ENCODE peak calls at places on chromosomes 7 and 10, in ten cellular contexts. V is iPS-NIHi11; S is stimulated activated CD8-positive, alpha-beta memory T cell treated with anti-CD3 and anti-CD28 coated beads, Interleukin-4, amount 100 ng/mL, for 24 hours; E is NCI-H2081; N is KBM-7; X is choroid plexus epithelial cell; I is NT2/D1; K is nucleus accumbens; F is HCEC 1CT; C is astrocyte. O is an unnamed sample.
A peak's percentile ranks its signal among the peaks of the same experiment; 100 is the strongest.

GRCh38 chr10:8042032-8042863 is 12.2 kb upstream of the GATA3 start:
- DNase-seq in V (no peak), S (no peak), E (no peak), N (no peak), X (no peak), I (no peak), K (no peak), F (no peak), C (no peak), O (no peak)

GRCh38 chr7:30465342-30466170 is 13.0 kb downstream of the NOD1 start:
- DNase-seq in V (no peak), S (no peak), E (peak; percentile 42), N (no peak), X (peak; percentile 62), I (no peak), K (no peak), F (peak; percentile 59), C (no peak), O (no peak)

GRCh38 chr7:235576-236395 is 43.4 kb downstream of the FAM20C start:
- DNase-seq in V (no peak), S (no peak), E (no peak), N (no peak), X (no peak), I (no peak), K (no peak), F (no peak), C (no peak), O (no peak)

GRCh38 chr10:131310054-131310903 is 1.2 kb downstream of the TCERG1L start:
- DNase-seq in V (no peak), S (no peak), E (peak; percentile 8), N (no peak), X (peak; percentile 22), I (no peak), K (no peak), F (no peak), C (no peak), O (no peak)

GRCh38 chr7:70669859-70670258 is 462.1 kb upstream of the GALNT17 start:
- DNase-seq in V (no peak), S (no peak), E (no peak), N (no peak), X (no peak), I (no peak), K (no peak), F (no peak), C (no peak), O (no peak)

GRCh38 chr10:10307551-10307950 is 710.1 kb upstream of the CELF2 start:
- DNase-seq in V (no peak), S (no peak), E (no peak), N (no peak), X (no peak), I (no peak), K (no peak), F (no peak), C (no peak), O (no peak)

GRCh38 chr10:86545097-86545496 is 23.5 kb upstream of the WAPL start:
- DNase-seq in V (no peak), S (no peak), E (peak; percentile 92), N (no peak), X (no peak), I (no peak), K (no peak), F (no peak), C (no peak), O (no peak)

GRCh38 chr7:156222151-156222550 is 409.9 kb upstream of the SHH start:
- DNase-seq in V (no peak), S (no peak), E (no peak), N (no peak), X (no peak), I (no peak), K (no peak), F (no peak), C (no peak), O (no peak)

GRCh38 chr10:34853357-34853756 is 38.3 kb upstream of the PARD3 start:
- DNase-seq in V (no peak), S (no peak), E (no peak), N (no peak), X (no peak), I (no peak), K (peak; percentile 34), F (no peak), C (no peak), O (no peak)

GRCh38 chr10:118868618-118869017 is 113.8 kb upstream of the CACUL1 start:
- DNase-seq in V (no peak), S (no peak), E (no peak), N (no peak), X (peak; percentile 31), I (no peak), K (peak; percentile 39), F (no peak), C (no peak), O (no peak)

GRCh38 chr10:93071177-93071472 is 2.6 kb upstream of the CYP26A1 start:
- DNase-seq in V (no peak), S (no peak), E (no peak), N (no peak), X (no peak), I (no peak), K (no peak), F (no peak), C (no peak), O (no peak)

GRCh38 chr7:121406866-121407439 is 10.8 kb upstream of the FAM3C start:
- DNase-seq in V (no peak), S (no peak), E (no peak), N (no peak), X (no peak), I (no peak), K (no peak), F (no peak), C (no peak), O (no peak)

GRCh38 chr7:7706101-7706511 is 12.3 kb downstream of the RPA3 start:
- DNase-seq in V (no peak), S (no peak), E (no peak), N (no peak), X (no peak), I (no peak), K (no peak), F (no peak), C (no peak), O (no peak)

GRCh38 chr7:73704640-73705550 is 14.6 kb downstream of the STX1A start:
- DNase-seq in V (no peak), S (no peak), E (peak; percentile 65), N (no peak), X (peak; percentile 86), I (no peak), K (no peak), F (no peak), C (peak; percentile 79), O (no peak)

GRCh38 chr7:36985866-36986402 is 261.6 kb upstream of the AOAH start:
- DNase-seq in V (no peak), S (no peak), E (peak; percentile 81), N (no peak), X (no peak), I (no peak), K (peak; percentile 84), F (no peak), C (no peak), O (no peak)

GRCh38 chr10:30111340-30111980 is 52.1 kb upstream of the JCAD start:
- DNase-seq in V (no peak), S (no peak), E (no peak), N (no peak), X (peak; percentile 86), I (no peak), K (no peak), F (peak; percentile 95), C (peak; percentile 82), O (no peak)

GRCh38 chr7:80614911-80615310 is 23.5 kb upstream of the CD36 start:
- DNase-seq in V (no peak), S (no peak), E (no peak), N (no peak), X (peak; percentile 68), I (no peak), K (no peak), F (peak; percentile 69), C (peak; percentile 53), O (no peak)

O was measured in iPS DF 19.7.